ENCODE peak calls at places on chromosomes 1 and 21, in five cellular contexts. I, W, T, E and P are unnamed samples.

GRCh38 chr1:160438320-160438918 is 38.1 kb downstream of the VANGL2 start:
- DNase-seq in T (no peak), E (no peak), W (no peak), I (no peak), P (no peak)

GRCh38 chr1:112808861-112809684 is 93.9 kb upstream of the PPM1J start:
- DNase-seq in I (peak; percentile 65), E (peak; percentile 69), W (peak; percentile 29), T (peak; percentile 64), P (peak; percentile 80)

GRCh38 chr1:7454052-7454815 is 316.9 kb upstream of the VAMP3 start:
- DNase-seq in E (no peak), T (no peak), W (no peak), I (no peak), P (peak; percentile 39)

GRCh38 chr1:155950829-155951228 is 9.4 kb downstream of the RXFP4 start:
- DNase-seq in I (no peak), T (no peak), E (no peak), W (no peak), P (no peak)

GRCh38 chr1:78522136-78522535 is 31.4 kb downstream of the PTGFR start:
- DNase-seq in E (no peak), W (no peak), I (no peak), T (no peak), P (no peak)

GRCh38 chr1:115949156-115949555 is 27.2 kb upstream of the SLC22A15 start:
- DNase-seq in T (no peak), E (no peak), I (no peak), W (no peak), P (no peak)

GRCh38 chr1:44684525-44684924 is 10.0 kb downstream of the ARMH1 start:
- DNase-seq in E (no peak), T (no peak), I (no peak), W (no peak), P (no peak)

GRCh38 chr1:70142120-70142519 is 63.3 kb downstream of the LRRC40 start:
- DNase-seq in E (no peak), T (no peak), I (no peak), W (no peak), P (no peak)

GRCh38 chr1:9275161-9275560 is 17.5 kb upstream of the SPSB1 start:
- DNase-seq in I (no peak), W (no peak), E (no peak), T (no peak), P (no peak)

GRCh38 chr1:243465081-243465480 is 209.2 kb downstream of the SDCCAG8 start:
- DNase-seq in W (no peak), T (no peak), E (no peak), I (no peak), P (no peak)

GRCh38 chr1:117275055-117275454 is 64.3 kb upstream of the VTCN1 start:
- DNase-seq in E (no peak), W (no peak), I (no peak), T (no peak), P (no peak)

GRCh38 chr1:79255421-79255820 is 248.9 kb upstream of the ADGRL4 start:
- DNase-seq in W (no peak), E (no peak), T (no peak), I (no peak), P (no peak)

GRCh38 chr1:51973587-51974474 is 16.7 kb downstream of the RAB3B start:
- DNase-seq in E (no peak), I (no peak), W (no peak), T (no peak), P (no peak)

GRCh38 chr1:32239335-32239734 is 7.7 kb upstream of the FAM167B start:
- DNase-seq in T (no peak), E (no peak), W (no peak), I (no peak), P (no peak)

GRCh38 chr1:178724734-178725602 is at the start of gene RALGPS2:
- DNase-seq in W (peak; percentile 68), T (peak; percentile 43), I (peak; percentile 49), E (peak; percentile 68), P (peak; percentile 79)

GRCh38 chr1:28594661-28595411 is 2.8 kb downstream of the RAB42 start:
- DNase-seq in T (no peak), E (no peak), I (no peak), W (no peak), P (no peak)

GRCh38 chr1:234957330-234958065 is 171.1 kb downstream of the TOMM20 start:
- DNase-seq in T (no peak), I (no peak), W (no peak), E (peak; percentile 81), P (no peak)

GRCh38 chr1:100354971-100355394 is 2.7 kb downstream of the CDC14A start:
- DNase-seq in I (peak; percentile 15), T (no peak), E (peak; percentile 33), W (peak; percentile 23), P (peak; percentile 58)

GRCh38 chr1:62476525-62477219 is 39.8 kb downstream of the USP1 start:
- DNase-seq in E (no peak), T (no peak), W (no peak), I (no peak), P (no peak)

GRCh38 chr21:36509966-36510742 is 30.2 kb upstream of the CLDN14 start:
- DNase-seq in W (no peak), I (no peak), E (peak; percentile 82), T (no peak), P (no peak)

GRCh38 chr1:42335809-42336518 is 929 bp upstream of the FOXJ3 start:
- DNase-seq in I (no peak), E (peak; percentile 35), W (no peak), T (peak; percentile 38), P (peak; percentile 39)

GRCh38 chr1:175620380-175620779 is 123.0 kb downstream of the TNR start:
- DNase-seq in I (no peak), W (no peak), T (no peak), E (no peak), P (no peak)

GRCh38 chr1:247905899-247906503 is 10.6 kb downstream of the OR2W3 start:
- DNase-seq in E (no peak), T (no peak), I (peak; percentile 4), W (no peak), P (no peak)

GRCh38 chr1:231312389-231312788 is 25.3 kb downstream of the EXOC8 start:
- DNase-seq in I (no peak), W (no peak), T (no peak), E (no peak), P (no peak)

GRCh38 chr1:218847089-218847768 is 326.4 kb upstream of the LYPLAL1 start:
- DNase-seq in I (no peak), E (no peak), T (no peak), W (no peak), P (no peak)

GRCh38 chr1:201531551-201532425 is 7.1 kb upstream of the NAV1 start:
- DNase-seq in T (no peak), E (peak; percentile 64), I (no peak), W (no peak), P (no peak)

GRCh38 chr1:233572896-233573295 is 41.0 kb upstream of the KCNK1 start:
- DNase-seq in T (no peak), I (no peak), W (no peak), E (no peak), P (no peak)

GRCh38 chr1:171251741-171252300 is 3.5 kb downstream of the FMO1 start:
- DNase-seq in W (no peak), E (peak; percentile 29), I (peak; percentile 4), T (no peak), P (peak; percentile 37)

GRCh38 chr1:203625623-203626189 is 926 bp upstream of the ATP2B4 start:
- DNase-seq in T (no peak), I (peak; percentile 67), E (peak; percentile 49), W (peak; percentile 77), P (peak; percentile 37)

GRCh38 chr1:99005142-99005491 is 456 bp upstream of the PLPPR5 start:
- DNase-seq in I (no peak), W (no peak), E (no peak), T (no peak), P (no peak)

GRCh38 chr1:3451994-3452865 is 2.2 kb upstream of the ARHGEF16 start:
- DNase-seq in I (no peak), T (no peak), E (no peak), W (no peak), P (no peak)

GRCh38 chr1:6365047-6365446 is 28.5 kb downstream of the ACOT7 start:
- DNase-seq in W (peak; percentile 80), I (peak; percentile 37), E (no peak), T (no peak), P (no peak)

GRCh38 chr1:53025034-53025777 is 36.8 kb upstream of the PODN start:
- DNase-seq in E (no peak), T (peak; percentile 67), W (no peak), I (no peak), P (peak; percentile 70)

GRCh38 chr1:35568975-35569395 is 4.1 kb upstream of the TFAP2E start:
- DNase-seq in I (peak; percentile 65), W (peak; percentile 58), T (no peak), E (peak; percentile 74), P (peak; percentile 96)

GRCh38 chr21:34922487-34922886 is 126.6 kb downstream of the RUNX1 start:
- DNase-seq in T (no peak), E (no peak), W (no peak), I (no peak), P (no peak)

GRCh38 chr21:43734131-43734634 is 15.3 kb downstream of the PDXK start:
- DNase-seq in E (peak; percentile 72), I (no peak), T (no peak), W (no peak), P (no peak)

GRCh38 chr1:232247669-232248068 is 382.3 kb downstream of the SIPA1L2 start:
- DNase-seq in W (no peak), E (no peak), T (no peak), I (no peak), P (no peak)

GRCh38 chr1:192571706-192572105 is 3.9 kb upstream of the RGS1 start:
- DNase-seq in T (no peak), I (no peak), W (no peak), E (no peak), P (no peak)